ENCODE peak calls at places on chromosomes 13 and 19, in six cellular contexts. O is OCI-LY7, S is tibial nerve, Z is nephron progenitor cell, U is breast epithelium, E is fibroblast of mammary gland. J is an unnamed sample.

GRCh38 chr19:48443262-48443661 is 2.5 kb upstream of the GRWD1 start:
- DNase-seq in O (no peak), S (no peak), Z (no peak), U (no peak), E (no peak), J (peak)

GRCh38 chr19:1563251-1563650 is 4.9 kb downstream of the MEX3D start:
- DNase-seq in O (no peak), S (no peak), Z (no peak), U (no peak), E (no peak), J (no peak)

GRCh38 chr13:42658019-42658418 is 84.1 kb downstream of the TNFSF11 start:
- DNase-seq in O (no peak), S (no peak), Z (no peak), U (no peak), E (no peak), J (no peak)

GRCh38 chr13:57044910-57045309 is 95.8 kb upstream of the PRR20A start:
- DNase-seq in O (no peak), S (no peak), Z (no peak), U (no peak), E (no peak), J (no peak)

GRCh38 chr13:110409581-110409992 is 102.5 kb downstream of the COL4A2 start:
- DNase-seq in O (no peak), S (no peak), Z (no peak), U (no peak), E (peak), J (no peak)

GRCh38 chr13:31914843-31915242 is 116.7 kb upstream of the FRY start:
- DNase-seq in O (no peak), S (no peak), Z (no peak), U (no peak), E (no peak), J (no peak)

GRCh38 chr13:110914293-110915056 is 394 bp downstream of the ANKRD10 start:
- DNase-seq in O (peak), S (peak), Z (peak), U (no peak), E (peak), J (peak)

GRCh38 chr13:111328111-111328802 is 7.8 kb downstream of the TEX29 start:
- DNase-seq in O (no peak), S (no peak), Z (no peak), U (no peak), E (no peak), J (no peak)

GRCh38 chr13:19862511-19863313 is 737 bp downstream of the ZMYM5 start:
- DNase-seq in O (peak), S (no peak), Z (no peak), U (no peak), E (peak), J (peak)

GRCh38 chr13:76991432-76991795 is 467 bp upstream of the CLN5 start:
- DNase-seq in O (no peak), S (no peak), Z (no peak), U (no peak), E (no peak), J (peak)

GRCh38 chr19:58477130-58477529 is 978 bp downstream of the ZNF446 start:
- DNase-seq in O (no peak), S (no peak), Z (no peak), U (no peak), E (no peak), J (no peak)

GRCh38 chr19:16184665-16185122 is 516 bp upstream of the FAM32A start:
- DNase-seq in O (no peak), S (no peak), Z (no peak), U (no peak), E (no peak), J (no peak)

GRCh38 chr19:16190198-16190597 is 5.0 kb downstream of the FAM32A start:
- DNase-seq in O (no peak), S (no peak), Z (no peak), U (no peak), E (no peak), J (no peak)

GRCh38 chr19:16185123-16185924 is at the start of gene FAM32A:
- DNase-seq in O (peak), S (peak), Z (peak), U (peak), E (peak), J (peak)

GRCh38 chr19:16188521-16188920 is 3.3 kb downstream of the FAM32A start:
- DNase-seq in O (no peak), S (no peak), Z (no peak), U (no peak), E (no peak), J (no peak)

GRCh38 chr19:16185925-16186234 is 670 bp downstream of the FAM32A start:
- DNase-seq in O (peak), S (peak), Z (no peak), U (no peak), E (no peak), J (no peak)
- TF ChIP-seq CTCF in O (peak), S (no peak), Z (no peak), U (no peak), E (peak), J (no peak)

GRCh38 chr19:5567360-5567970 is at the start of gene TINCR:
- DNase-seq in O (no peak), S (no peak), Z (peak), U (no peak), E (no peak), J (no peak)
- TF ChIP-seq CTCF in O (no peak), S (no peak), Z (peak), U (no peak), E (no peak), J (no peak)

DNA sequence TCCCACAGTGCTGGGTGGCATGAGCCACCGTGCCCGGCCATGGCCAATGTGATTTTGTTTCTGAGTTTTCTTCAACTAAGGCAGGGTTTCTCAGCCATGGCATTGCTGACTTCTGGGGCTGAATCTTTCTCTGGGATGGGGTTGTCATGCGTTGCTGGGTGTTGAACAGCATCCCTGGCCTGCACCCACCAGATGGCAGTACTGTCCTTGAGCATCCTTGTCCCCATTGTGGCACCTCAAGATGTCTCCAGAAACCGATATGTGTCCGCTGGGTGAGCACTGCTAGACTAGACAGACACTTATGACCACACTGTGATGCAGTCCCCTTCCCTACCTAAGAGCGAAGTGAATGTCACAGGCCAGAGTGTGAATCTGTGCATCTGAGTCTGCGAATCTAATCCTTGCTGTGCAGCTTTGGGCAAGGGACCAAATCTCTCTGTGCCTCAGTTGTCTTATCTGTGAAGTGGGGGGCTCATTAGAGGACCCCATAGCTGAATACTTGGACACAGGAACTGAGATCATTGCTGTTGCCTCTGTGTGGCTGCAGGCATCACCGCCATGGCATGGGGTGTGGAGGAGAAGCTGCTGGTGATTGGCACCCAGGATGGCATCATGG is 50.3 kb upstream of the SIN3B start:
- DNase-seq in O (peak), S (no peak), Z (peak), U (no peak), E (peak), J (peak)
- TF ChIP-seq CTCF in O (peak), S (peak), Z (peak), U (no peak), E (peak), J (peak)

GRCh38 chr19:51338563-51339312 is 3.2 kb downstream of the VSIG10L start:
- DNase-seq in O (peak), S (peak), Z (peak), U (peak), E (peak), J (peak)

GRCh38 chr19:51341066-51341465 is 873 bp downstream of the VSIG10L start:
- DNase-seq in O (no peak), S (no peak), Z (no peak), U (no peak), E (no peak), J (no peak)

GRCh38 chr19:51337861-51338562 is 3.9 kb downstream of the VSIG10L start:
- DNase-seq in O (no peak), S (no peak), Z (no peak), U (no peak), E (no peak), J (no peak)

GRCh38 chr19:51339313-51339686 is 2.6 kb downstream of the VSIG10L start:
- DNase-seq in O (no peak), S (no peak), Z (no peak), U (no peak), E (no peak), J (peak)

DNA sequence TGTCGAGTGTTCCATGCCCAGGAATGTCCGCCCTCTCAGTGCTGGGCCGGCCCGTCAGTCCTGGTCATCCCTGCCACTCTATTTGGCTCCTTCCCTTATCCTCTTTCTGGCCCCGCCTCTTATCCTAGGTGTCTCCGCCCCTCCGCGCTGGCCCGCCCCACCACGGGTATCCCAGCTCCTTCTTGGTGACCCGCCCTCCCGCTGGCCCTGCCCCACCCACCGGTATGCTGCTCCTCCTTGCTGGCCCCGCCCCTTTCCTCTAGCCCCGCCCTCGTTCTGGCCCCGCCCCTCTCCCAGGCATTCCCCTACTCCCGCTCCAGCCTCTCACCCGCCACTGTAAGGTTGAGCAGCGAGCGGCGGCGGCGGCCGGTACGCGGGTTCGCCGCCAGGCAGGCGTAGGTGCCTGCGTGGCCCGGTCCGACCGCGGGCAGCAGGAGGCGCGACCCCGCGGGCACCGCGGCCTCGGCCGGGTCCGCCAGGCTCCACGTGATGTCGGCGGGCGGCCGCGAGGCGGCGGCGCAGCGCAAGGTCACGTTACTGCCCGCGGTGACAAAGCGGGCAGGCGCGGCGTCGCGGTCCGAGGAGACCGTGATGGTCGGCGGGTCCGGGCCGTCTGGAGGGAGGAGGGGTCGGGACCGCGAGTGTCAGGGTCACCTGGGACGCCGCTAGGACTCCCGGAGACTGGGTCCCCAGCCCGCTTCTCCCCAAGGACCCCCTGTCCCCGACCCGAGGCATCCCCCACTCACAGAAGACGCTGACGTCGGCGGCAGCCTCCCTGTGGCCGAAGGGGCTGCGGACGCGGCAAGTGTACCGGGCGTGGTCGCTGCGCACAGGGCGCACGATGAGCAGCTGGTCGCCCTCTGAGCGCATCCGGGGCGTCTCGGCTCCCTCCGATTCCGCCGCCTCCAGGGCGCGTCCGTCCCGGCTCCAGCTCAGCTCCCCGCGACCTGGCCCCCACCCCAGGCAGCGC is 2.0 kb downstream of the VSIG10L start:
- DNase-seq in O (peak), S (peak), Z (peak), U (peak), E (peak), J (peak)
- TF ChIP-seq CTCF in O (peak), S (peak), Z (no peak), U (no peak), E (no peak), J (no peak)

DNA sequence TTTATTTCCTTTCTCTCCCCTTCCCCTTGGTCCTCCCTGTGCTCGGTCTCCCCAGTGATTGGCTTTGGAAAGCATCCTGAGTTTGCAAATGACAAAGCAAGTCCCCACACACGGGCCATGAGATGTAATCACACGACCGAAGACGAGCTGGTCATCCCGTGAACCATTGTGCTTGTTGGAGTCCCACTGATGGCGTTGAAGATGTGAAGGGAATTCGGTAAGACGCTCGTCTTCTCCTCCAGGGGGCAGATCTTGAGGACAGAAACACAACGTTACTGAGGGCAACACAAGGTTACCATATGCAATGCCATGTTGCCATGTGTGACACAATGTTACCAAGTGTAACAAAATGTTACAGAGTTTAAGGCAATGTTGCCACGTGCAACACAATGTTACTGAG is 42.0 kb upstream of the SLC15A1 start:
- DNase-seq in O (no peak), S (no peak), Z (no peak), U (no peak), E (no peak), J (no peak)
- TF ChIP-seq CTCF in O (no peak), S (no peak), Z (no peak), U (no peak), E (no peak), J (no peak)

GRCh38 chr19:45090034-45090433 is 2.9 kb upstream of the PPP1R37 start:
- DNase-seq in O (no peak), S (no peak), Z (no peak), U (no peak), E (no peak), J (no peak)
- TF ChIP-seq CTCF in O (no peak), S (no peak), Z (no peak), U (no peak), E (no peak), J (no peak)

GRCh38 chr19:50500060-50500752 is 10.8 kb downstream of the JOSD2 start:
- DNase-seq in O (no peak), S (no peak), Z (peak), U (no peak), E (no peak), J (peak)
- TF ChIP-seq CTCF in O (no peak), S (peak), Z (no peak), U (no peak), E (no peak), J (no peak)

GRCh38 chr13:47480121-47480520 is 521.0 kb downstream of the SUCLA2 start:
- DNase-seq in O (no peak), S (no peak), Z (no peak), U (no peak), E (peak), J (no peak)

GRCh38 chr13:47480941-47481340 is 520.1 kb downstream of the SUCLA2 start:
- DNase-seq in O (no peak), S (no peak), Z (no peak), U (no peak), E (no peak), J (no peak)

GRCh38 chr13:47481521-47481920 is 519.6 kb downstream of the SUCLA2 start:
- DNase-seq in O (no peak), S (no peak), Z (no peak), U (no peak), E (no peak), J (no peak)

GRCh38 chr13:47474845-47475244 is 526.2 kb downstream of the SUCLA2 start:
- DNase-seq in O (no peak), S (no peak), Z (no peak), U (no peak), E (peak), J (no peak)

DNA sequence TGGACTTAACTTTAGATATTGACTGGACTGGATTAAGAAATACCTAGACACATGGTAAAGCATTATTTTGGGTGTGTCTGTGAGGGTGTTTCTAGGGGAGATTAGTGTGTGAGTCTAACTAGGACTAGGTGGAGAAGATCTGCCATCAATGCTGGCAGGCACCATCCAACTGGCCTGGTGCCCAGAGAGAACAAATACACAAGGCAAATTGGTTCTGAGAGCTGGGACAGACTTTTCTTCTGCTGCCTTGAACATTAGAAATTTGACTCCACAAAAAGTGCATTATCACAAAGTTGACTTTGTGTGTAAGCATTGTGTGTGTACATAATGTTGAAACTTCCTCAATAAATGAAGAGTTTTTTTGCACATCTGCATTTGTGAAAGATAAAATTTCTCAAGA is 522.1 kb downstream of the SUCLA2 start:
- DNase-seq in O (no peak), S (no peak), Z (no peak), U (no peak), E (no peak), J (no peak)
- TF ChIP-seq CTCF in O (no peak), S (no peak), Z (no peak), U (no peak), E (no peak), J (no peak)